ENCODE peak calls at places on chromosomes 4 and X, in six cellular contexts. One of them, this sample, is unnamed.

GRCh38 chrX:10549280-10549679 is 71.1 kb downstream of the MID1 start:
- DNase-seq in fibroblast of villous mesenchyme: peak; percentile 42
- DNase-seq in fibroblast of lung: peak; percentile 7
- DNase-seq in lower leg skin: no peak
- DNase-seq in cardiac fibroblast: peak; percentile 33
- DNase-seq in fibroblast of pulmonary artery: no peak
- DNase-seq in this sample: no peak

GRCh38 chr4:82519072-82519471 is 42.7 kb downstream of the TMEM150C start:
- DNase-seq in cardiac fibroblast: peak; percentile 22
- DNase-seq in fibroblast of villous mesenchyme: no peak
- DNase-seq in fibroblast of lung: peak; percentile 80
- DNase-seq in fibroblast of pulmonary artery: peak; percentile 39
- DNase-seq in lower leg skin: no peak
- DNase-seq in this sample: no peak

GRCh38 chr4:100289980-100290379 is 99.7 kb upstream of the DDIT4L start:
- DNase-seq in lower leg skin: no peak
- DNase-seq in cardiac fibroblast: peak; percentile 33
- DNase-seq in fibroblast of villous mesenchyme: no peak
- DNase-seq in fibroblast of lung: no peak
- DNase-seq in fibroblast of pulmonary artery: peak; percentile 34
- DNase-seq in this sample: no peak

GRCh38 chr4:53651142-53651720 is 59.9 kb upstream of the LNX1 start:
- DNase-seq in fibroblast of lung: peak; percentile 21
- DNase-seq in cardiac fibroblast: peak; percentile 10
- DNase-seq in fibroblast of villous mesenchyme: peak; percentile 27
- DNase-seq in lower leg skin: peak; percentile 91
- DNase-seq in fibroblast of pulmonary artery: peak; percentile 14
- DNase-seq in this sample: no peak

GRCh38 chr4:152206185-152206584 is 329.7 kb downstream of the FBXW7 start:
- DNase-seq in fibroblast of villous mesenchyme: no peak
- DNase-seq in fibroblast of pulmonary artery: no peak
- DNase-seq in cardiac fibroblast: no peak
- DNase-seq in fibroblast of lung: no peak
- DNase-seq in lower leg skin: no peak
- DNase-seq in this sample: no peak

GRCh38 chr4:145168578-145169187 is 11.7 kb downstream of the OTUD4 start:
- DNase-seq in fibroblast of villous mesenchyme: no peak
- DNase-seq in cardiac fibroblast: no peak
- DNase-seq in fibroblast of pulmonary artery: no peak
- DNase-seq in lower leg skin: no peak
- DNase-seq in fibroblast of lung: no peak
- DNase-seq in this sample: no peak

GRCh38 chr4:72641611-72642010 is 72.6 kb upstream of the ADAMTS3 start:
- DNase-seq in fibroblast of villous mesenchyme: no peak
- DNase-seq in lower leg skin: no peak
- DNase-seq in fibroblast of pulmonary artery: no peak
- DNase-seq in cardiac fibroblast: peak; percentile 6
- DNase-seq in fibroblast of lung: peak; percentile 7
- DNase-seq in this sample: no peak

GRCh38 chrX:45505214-45505613 is 304.5 kb upstream of the DIPK2B start:
- DNase-seq in fibroblast of villous mesenchyme: no peak
- DNase-seq in fibroblast of pulmonary artery: peak; percentile 39
- DNase-seq in fibroblast of lung: peak; percentile 74
- DNase-seq in cardiac fibroblast: peak; percentile 73
- DNase-seq in lower leg skin: no peak
- DNase-seq in this sample: no peak

GRCh38 chrX:102651242-102651967 is at the start of gene GPRASP1:
- DNase-seq in fibroblast of villous mesenchyme: peak; percentile 13
- DNase-seq in lower leg skin: peak; percentile 91
- DNase-seq in fibroblast of pulmonary artery: peak; percentile 21
- DNase-seq in cardiac fibroblast: peak; percentile 15
- DNase-seq in fibroblast of lung: peak; percentile 50
- DNase-seq in this sample: no peak

GRCh38 chrX:127038065-127038464 is 218.5 kb downstream of the PRR32 start:
- DNase-seq in fibroblast of pulmonary artery: no peak
- DNase-seq in fibroblast of villous mesenchyme: no peak
- DNase-seq in cardiac fibroblast: no peak
- DNase-seq in fibroblast of lung: no peak
- DNase-seq in lower leg skin: no peak
- DNase-seq in this sample: no peak
- TF ChIP-seq CTCF in fibroblast of pulmonary artery: no peak
- TF ChIP-seq CTCF in fibroblast of villous mesenchyme: no peak
- TF ChIP-seq CTCF in cardiac fibroblast: no peak
- TF ChIP-seq CTCF in fibroblast of lung: no peak
- TF ChIP-seq CTCF in lower leg skin: no peak
- TF ChIP-seq CTCF in this sample: no peak

GRCh38 chr4:23889368-23889767 is 479 bp downstream of the PPARGC1A start:
- DNase-seq in lower leg skin: no peak
- DNase-seq in fibroblast of lung: no peak
- DNase-seq in cardiac fibroblast: peak; percentile 10
- DNase-seq in fibroblast of villous mesenchyme: no peak
- DNase-seq in fibroblast of pulmonary artery: no peak
- DNase-seq in this sample: no peak

GRCh38 chr4:23890369-23891063 is 669 bp upstream of the PPARGC1A start:
- DNase-seq in fibroblast of lung: no peak
- DNase-seq in fibroblast of pulmonary artery: no peak
- DNase-seq in fibroblast of villous mesenchyme: peak; percentile 50
- DNase-seq in lower leg skin: no peak
- DNase-seq in cardiac fibroblast: no peak
- DNase-seq in this sample: no peak

GRCh38 chr4:23889814-23890269 is at the start of gene PPARGC1A:
- DNase-seq in fibroblast of villous mesenchyme: peak; percentile 43
- DNase-seq in fibroblast of pulmonary artery: peak; percentile 26
- DNase-seq in fibroblast of lung: peak; percentile 61
- DNase-seq in lower leg skin: peak; percentile 87
- DNase-seq in cardiac fibroblast: peak; percentile 19
- DNase-seq in this sample: no peak

GRCh38 chr4:23888421-23889319 is 1.2 kb downstream of the PPARGC1A start:
- DNase-seq in fibroblast of pulmonary artery: peak; percentile 58
- DNase-seq in fibroblast of villous mesenchyme: peak; percentile 35
- DNase-seq in cardiac fibroblast: peak; percentile 39
- DNase-seq in lower leg skin: no peak
- DNase-seq in fibroblast of lung: peak; percentile 69
- DNase-seq in this sample: no peak

GRCh38 chr4:23891064-23891421 is 1.2 kb upstream of the PPARGC1A start:
- DNase-seq in lower leg skin: no peak
- DNase-seq in cardiac fibroblast: no peak
- DNase-seq in fibroblast of pulmonary artery: no peak
- DNase-seq in fibroblast of lung: no peak
- DNase-seq in fibroblast of villous mesenchyme: no peak
- DNase-seq in this sample: no peak
- H3K4me3 ChIP-seq in lower leg skin: no peak overlapping the region
- H3K4me3 ChIP-seq in cardiac fibroblast: no peak overlapping the region
- H3K4me3 ChIP-seq in fibroblast of pulmonary artery: no peak overlapping the region
- H3K4me3 ChIP-seq in fibroblast of lung: no peak overlapping the region
- H3K4me3 ChIP-seq in fibroblast of villous mesenchyme: no peak overlapping the region
- H3K4me3 ChIP-seq in this sample: no peak overlapping the region

GRCh38 chr4:73864365-73864764 is 4.8 kb upstream of the CXCL1 start:
- DNase-seq in fibroblast of pulmonary artery: no peak
- DNase-seq in fibroblast of lung: no peak
- DNase-seq in cardiac fibroblast: no peak
- DNase-seq in fibroblast of villous mesenchyme: no peak
- DNase-seq in lower leg skin: no peak
- DNase-seq in this sample: no peak
- TF ChIP-seq CTCF in fibroblast of pulmonary artery: peak; percentile 44
- TF ChIP-seq CTCF in fibroblast of lung: peak; percentile 28
- TF ChIP-seq CTCF in cardiac fibroblast: peak; percentile 44
- TF ChIP-seq CTCF in fibroblast of villous mesenchyme: peak; percentile 31
- TF ChIP-seq CTCF in lower leg skin: no peak
- TF ChIP-seq CTCF in this sample: peak; percentile 34

DNA sequence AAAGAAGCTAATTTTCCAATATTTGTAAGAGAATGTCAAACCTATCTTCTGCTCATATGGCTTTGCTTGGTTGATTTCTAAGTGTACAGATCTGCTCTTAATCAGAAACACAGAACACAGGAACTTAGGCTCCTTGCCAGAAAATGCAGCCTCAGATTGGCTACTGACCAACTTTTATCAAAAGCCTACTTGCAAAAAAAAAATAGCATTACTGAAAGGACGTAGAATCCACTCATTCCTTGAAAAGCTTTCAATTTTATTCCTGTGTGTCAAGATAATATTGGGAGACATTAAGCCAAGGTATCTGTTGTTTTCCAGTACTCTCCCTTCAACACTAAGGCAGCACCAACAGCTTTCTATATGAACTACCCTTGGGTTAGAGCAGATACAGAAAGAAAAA is 127.6 kb upstream of the INTU start:
- DNase-seq in cardiac fibroblast: peak; percentile 65
- DNase-seq in fibroblast of villous mesenchyme: peak; percentile 46
- DNase-seq in fibroblast of pulmonary artery: peak; percentile 84
- DNase-seq in fibroblast of lung: peak; percentile 79
- DNase-seq in lower leg skin: no peak
- DNase-seq in this sample: peak; percentile 27
- H3K4me3 ChIP-seq in cardiac fibroblast: no peak overlapping the region
- H3K4me3 ChIP-seq in fibroblast of villous mesenchyme: no peak overlapping the region
- H3K4me3 ChIP-seq in fibroblast of pulmonary artery: no peak overlapping the region
- H3K4me3 ChIP-seq in fibroblast of lung: no peak overlapping the region
- H3K4me3 ChIP-seq in lower leg skin: no peak overlapping the region
- H3K4me3 ChIP-seq in this sample: no peak overlapping the region

GRCh38 chr4:20193522-20193902 is 58.2 kb upstream of the SLIT2 start:
- DNase-seq in lower leg skin: no peak
- DNase-seq in fibroblast of pulmonary artery: peak; percentile 39
- DNase-seq in cardiac fibroblast: peak; percentile 40
- DNase-seq in fibroblast of lung: no peak
- DNase-seq in fibroblast of villous mesenchyme: peak; percentile 16
- DNase-seq in this sample: no peak
- TF ChIP-seq CTCF in lower leg skin: no peak
- TF ChIP-seq CTCF in fibroblast of pulmonary artery: no peak
- TF ChIP-seq CTCF in cardiac fibroblast: no peak
- TF ChIP-seq CTCF in fibroblast of lung: no peak
- TF ChIP-seq CTCF in fibroblast of villous mesenchyme: no peak
- TF ChIP-seq CTCF in this sample: no peak